ENCODE peak calls at places on chromosomes 11 and 22, in seven cellular contexts. One of them, this sample, is unnamed.
A peak's percentile ranks its signal among the peaks of the same experiment; 100 is the strongest.

GRCh38 chr11:30992513-30992849 is 377.1 kb downstream of the DCDC1 start:
- DNase-seq in HEK293T: no peak
- DNase-seq in T-helper 17 cell: no peak
- DNase-seq in dermis blood vessel endothelial cell: no peak
- DNase-seq in HFFc6: no peak
- DNase-seq in NCI-H774: no peak
- DNase-seq in right lobe of liver: no peak
- DNase-seq in this sample: no peak

GRCh38 chr22:24359452-24360120 is 67.8 kb upstream of the ADORA2A start:
- DNase-seq in HFFc6: no peak
- DNase-seq in HEK293T: no peak
- DNase-seq in dermis blood vessel endothelial cell: peak; percentile 76
- DNase-seq in right lobe of liver: no peak
- DNase-seq in T-helper 17 cell: no peak
- DNase-seq in NCI-H774: no peak
- DNase-seq in this sample: no peak

GRCh38 chr11:120513436-120514315 is 2.1 kb downstream of the GRIK4 start:
- DNase-seq in HFFc6: no peak
- DNase-seq in HEK293T: no peak
- DNase-seq in NCI-H774: no peak
- DNase-seq in dermis blood vessel endothelial cell: no peak
- DNase-seq in T-helper 17 cell: no peak
- DNase-seq in right lobe of liver: no peak
- DNase-seq in this sample: peak; percentile 29

GRCh38 chr11:62451243-62451626 is 32.4 kb downstream of the SCGB1A1 start:
- DNase-seq in right lobe of liver: no peak
- DNase-seq in dermis blood vessel endothelial cell: no peak
- DNase-seq in T-helper 17 cell: no peak
- DNase-seq in HEK293T: no peak
- DNase-seq in NCI-H774: no peak
- DNase-seq in HFFc6: no peak
- DNase-seq in this sample: no peak

GRCh38 chr11:3732671-3733070 is 61.5 kb upstream of the CHRNA10 start:
- DNase-seq in dermis blood vessel endothelial cell: no peak
- DNase-seq in HEK293T: no peak
- DNase-seq in HFFc6: no peak
- DNase-seq in right lobe of liver: no peak
- DNase-seq in T-helper 17 cell: no peak
- DNase-seq in NCI-H774: no peak
- DNase-seq in this sample: peak; percentile 84

GRCh38 chr11:18384157-18384641 is 10.2 kb upstream of the LDHA start:
- DNase-seq in right lobe of liver: peak; percentile 66
- DNase-seq in HEK293T: peak; percentile 25
- DNase-seq in NCI-H774: no peak
- DNase-seq in T-helper 17 cell: no peak
- DNase-seq in HFFc6: peak; percentile 85
- DNase-seq in dermis blood vessel endothelial cell: peak; percentile 69
- DNase-seq in this sample: peak; percentile 42

GRCh38 chr11:561148-562003 is 606 bp downstream of the RASSF7 start:
- DNase-seq in HFFc6: peak; percentile 37
- DNase-seq in NCI-H774: no peak
- DNase-seq in right lobe of liver: peak; percentile 84
- DNase-seq in HEK293T: no peak
- DNase-seq in dermis blood vessel endothelial cell: peak; percentile 18
- DNase-seq in T-helper 17 cell: no peak
- DNase-seq in this sample: no peak

GRCh38 chr11:82863209-82863608 is 37.0 kb downstream of the PRCP start:
- DNase-seq in right lobe of liver: no peak
- DNase-seq in HEK293T: no peak
- DNase-seq in HFFc6: no peak
- DNase-seq in NCI-H774: no peak
- DNase-seq in T-helper 17 cell: no peak
- DNase-seq in dermis blood vessel endothelial cell: no peak
- DNase-seq in this sample: no peak

GRCh38 chr22:32407332-32407731 is 4.7 kb downstream of the RTCB start:
- DNase-seq in HFFc6: no peak
- DNase-seq in NCI-H774: no peak
- DNase-seq in right lobe of liver: no peak
- DNase-seq in T-helper 17 cell: no peak
- DNase-seq in HEK293T: no peak
- DNase-seq in dermis blood vessel endothelial cell: no peak
- DNase-seq in this sample: peak; percentile 59

GRCh38 chr11:59053387-59053786 is 32.7 kb upstream of the GLYATL1B start:
- DNase-seq in right lobe of liver: peak; percentile 68
- DNase-seq in HEK293T: peak; percentile 7
- DNase-seq in dermis blood vessel endothelial cell: peak; percentile 79
- DNase-seq in T-helper 17 cell: peak; percentile 68
- DNase-seq in HFFc6: peak; percentile 43
- DNase-seq in NCI-H774: no peak
- DNase-seq in this sample: peak; percentile 64

GRCh38 chr11:13415201-13415600 is 47.8 kb downstream of the BTBD10 start:
- DNase-seq in T-helper 17 cell: no peak
- DNase-seq in NCI-H774: no peak
- DNase-seq in dermis blood vessel endothelial cell: no peak
- DNase-seq in right lobe of liver: no peak
- DNase-seq in HEK293T: no peak
- DNase-seq in HFFc6: peak; percentile 4
- DNase-seq in this sample: no peak

GRCh38 chr11:104076455-104076854 is 40.0 kb downstream of the DDI1 start:
- DNase-seq in T-helper 17 cell: no peak
- DNase-seq in right lobe of liver: no peak
- DNase-seq in dermis blood vessel endothelial cell: no peak
- DNase-seq in HFFc6: no peak
- DNase-seq in HEK293T: no peak
- DNase-seq in NCI-H774: no peak
- DNase-seq in this sample: no peak

GRCh38 chr11:77748266-77748665 is 72.3 kb downstream of the RSF1 start:
- DNase-seq in NCI-H774: no peak
- DNase-seq in dermis blood vessel endothelial cell: peak; percentile 37
- DNase-seq in T-helper 17 cell: no peak
- DNase-seq in HEK293T: no peak
- DNase-seq in right lobe of liver: no peak
- DNase-seq in HFFc6: no peak
- DNase-seq in this sample: no peak

GRCh38 chr11:12042215-12042676 is 33.8 kb upstream of the DKK3 start:
- DNase-seq in HFFc6: peak; percentile 98
- DNase-seq in right lobe of liver: no peak
- DNase-seq in T-helper 17 cell: no peak
- DNase-seq in HEK293T: no peak
- DNase-seq in dermis blood vessel endothelial cell: peak; percentile 70
- DNase-seq in NCI-H774: no peak
- DNase-seq in this sample: no peak

GRCh38 chr11:95780544-95780943 is 9.0 kb downstream of the FAM76B start:
- DNase-seq in dermis blood vessel endothelial cell: no peak
- DNase-seq in HFFc6: no peak
- DNase-seq in NCI-H774: no peak
- DNase-seq in right lobe of liver: no peak
- DNase-seq in HEK293T: no peak
- DNase-seq in T-helper 17 cell: no peak
- DNase-seq in this sample: no peak

GRCh38 chr22:49936973-49937757 is 18.7 kb downstream of the CRELD2 start:
- DNase-seq in T-helper 17 cell: no peak
- DNase-seq in HFFc6: no peak
- DNase-seq in right lobe of liver: peak; percentile 43
- DNase-seq in dermis blood vessel endothelial cell: peak; percentile 52
- DNase-seq in NCI-H774: no peak
- DNase-seq in HEK293T: no peak
- DNase-seq in this sample: peak; percentile 90

GRCh38 chr22:37557321-37558001 is 2.8 kb upstream of the CDC42EP1 start:
- DNase-seq in NCI-H774: no peak
- DNase-seq in T-helper 17 cell: no peak
- DNase-seq in right lobe of liver: no peak
- DNase-seq in HEK293T: no peak
- DNase-seq in HFFc6: no peak
- DNase-seq in dermis blood vessel endothelial cell: peak; percentile 77
- DNase-seq in this sample: no peak

GRCh38 chr11:118673361-118674093 is 5.9 kb downstream of the TREH start:
- DNase-seq in right lobe of liver: no peak
- DNase-seq in T-helper 17 cell: no peak
- DNase-seq in HEK293T: no peak
- DNase-seq in NCI-H774: no peak
- DNase-seq in HFFc6: no peak
- DNase-seq in dermis blood vessel endothelial cell: no peak
- DNase-seq in this sample: peak; percentile 82

GRCh38 chr11:62077136-62077535 is 46.7 kb upstream of the INCENP start:
- DNase-seq in HEK293T: no peak
- DNase-seq in T-helper 17 cell: no peak
- DNase-seq in NCI-H774: no peak
- DNase-seq in dermis blood vessel endothelial cell: no peak
- DNase-seq in HFFc6: peak; percentile 28
- DNase-seq in right lobe of liver: no peak
- DNase-seq in this sample: no peak

GRCh38 chr11:61541568-61541967 is 33.0 kb downstream of the LRRC10B start:
- DNase-seq in right lobe of liver: no peak
- DNase-seq in HEK293T: no peak
- DNase-seq in HFFc6: peak; percentile 23
- DNase-seq in dermis blood vessel endothelial cell: no peak
- DNase-seq in NCI-H774: no peak
- DNase-seq in T-helper 17 cell: no peak
- DNase-seq in this sample: no peak

GRCh38 chr11:77656362-77656761 is 18.8 kb upstream of the CLNS1A start:
- DNase-seq in right lobe of liver: no peak
- DNase-seq in HEK293T: no peak
- DNase-seq in T-helper 17 cell: no peak
- DNase-seq in NCI-H774: no peak
- DNase-seq in dermis blood vessel endothelial cell: no peak
- DNase-seq in HFFc6: no peak
- DNase-seq in this sample: no peak

GRCh38 chr22:41565403-41566054 is 4.7 kb downstream of the CSDC2 start:
- DNase-seq in T-helper 17 cell: no peak
- DNase-seq in HEK293T: no peak
- DNase-seq in NCI-H774: no peak
- DNase-seq in HFFc6: peak; percentile 84
- DNase-seq in dermis blood vessel endothelial cell: peak; percentile 74
- DNase-seq in right lobe of liver: no peak
- DNase-seq in this sample: no peak

GRCh38 chr22:49786976-49787843 is 40.5 kb downstream of the BRD1 start:
- DNase-seq in dermis blood vessel endothelial cell: no peak
- DNase-seq in NCI-H774: no peak
- DNase-seq in right lobe of liver: no peak
- DNase-seq in HEK293T: no peak
- DNase-seq in HFFc6: no peak
- DNase-seq in T-helper 17 cell: no peak
- DNase-seq in this sample: no peak

GRCh38 chr11:120184946-120185677 is 25.7 kb upstream of the OAF start:
- DNase-seq in HFFc6: peak; percentile 34
- DNase-seq in right lobe of liver: peak; percentile 87
- DNase-seq in NCI-H774: no peak
- DNase-seq in T-helper 17 cell: no peak
- DNase-seq in HEK293T: no peak
- DNase-seq in dermis blood vessel endothelial cell: no peak
- DNase-seq in this sample: no peak

GRCh38 chr22:23225724-23226496 is 45.6 kb downstream of the BCR start:
- DNase-seq in HEK293T: no peak
- DNase-seq in dermis blood vessel endothelial cell: peak; percentile 75
- DNase-seq in right lobe of liver: no peak
- DNase-seq in T-helper 17 cell: no peak
- DNase-seq in NCI-H774: no peak
- DNase-seq in HFFc6: peak; percentile 40
- DNase-seq in this sample: no peak

GRCh38 chr11:71930556-71931244 is 1.9 kb downstream of the RNF121 start:
- DNase-seq in NCI-H774: no peak
- DNase-seq in HEK293T: no peak
- DNase-seq in dermis blood vessel endothelial cell: no peak
- DNase-seq in right lobe of liver: no peak
- DNase-seq in T-helper 17 cell: no peak
- DNase-seq in HFFc6: no peak
- DNase-seq in this sample: no peak

GRCh38 chr11:61480936-61481335 is 27.6 kb upstream of the LRRC10B start:
- DNase-seq in NCI-H774: peak; percentile 6
- DNase-seq in right lobe of liver: no peak
- DNase-seq in HFFc6: no peak
- DNase-seq in HEK293T: peak; percentile 32
- DNase-seq in T-helper 17 cell: no peak
- DNase-seq in dermis blood vessel endothelial cell: peak; percentile 39
- DNase-seq in this sample: no peak

GRCh38 chr11:133947298-133947905 is 9.4 kb downstream of the IGSF9B start:
- DNase-seq in dermis blood vessel endothelial cell: peak; percentile 51
- DNase-seq in HFFc6: peak; percentile 22
- DNase-seq in right lobe of liver: no peak
- DNase-seq in HEK293T: peak; percentile 47
- DNase-seq in T-helper 17 cell: peak; percentile 54
- DNase-seq in NCI-H774: no peak
- DNase-seq in this sample: no peak

GRCh38 chr11:29452131-29452530 is 564.7 kb downstream of the KCNA4 start:
- DNase-seq in right lobe of liver: no peak
- DNase-seq in NCI-H774: no peak
- DNase-seq in HFFc6: peak; percentile 12
- DNase-seq in T-helper 17 cell: no peak
- DNase-seq in dermis blood vessel endothelial cell: peak; percentile 89
- DNase-seq in HEK293T: no peak
- DNase-seq in this sample: no peak

GRCh38 chr11:48210052-48210451 is 6.6 kb upstream of the OR4B1 start:
- DNase-seq in HFFc6: peak; percentile 33
- DNase-seq in NCI-H774: no peak
- DNase-seq in dermis blood vessel endothelial cell: peak; percentile 6
- DNase-seq in HEK293T: peak; percentile 11
- DNase-seq in T-helper 17 cell: no peak
- DNase-seq in right lobe of liver: peak; percentile 18
- DNase-seq in this sample: no peak

GRCh38 chr22:38417252-38418060 is 37.5 kb downstream of the KCNJ4 start:
- DNase-seq in right lobe of liver: peak; percentile 8
- DNase-seq in T-helper 17 cell: no peak
- DNase-seq in HEK293T: no peak
- DNase-seq in dermis blood vessel endothelial cell: no peak
- DNase-seq in HFFc6: no peak
- DNase-seq in NCI-H774: no peak
- DNase-seq in this sample: no peak

GRCh38 chr11:78432058-78432515 is 14.5 kb upstream of the GAB2 start:
- DNase-seq in NCI-H774: no peak
- DNase-seq in HEK293T: no peak
- DNase-seq in T-helper 17 cell: no peak
- DNase-seq in HFFc6: no peak
- DNase-seq in right lobe of liver: no peak
- DNase-seq in dermis blood vessel endothelial cell: peak; percentile 51
- DNase-seq in this sample: no peak

GRCh38 chr11:44574620-44575287 is 9.3 kb downstream of the CD82 start:
- DNase-seq in NCI-H774: no peak
- DNase-seq in T-helper 17 cell: no peak
- DNase-seq in HEK293T: no peak
- DNase-seq in HFFc6: peak; percentile 87
- DNase-seq in dermis blood vessel endothelial cell: peak; percentile 30
- DNase-seq in right lobe of liver: no peak
- DNase-seq in this sample: no peak

GRCh38 chr11:76805206-76805913 is 22.2 kb downstream of the TSKU start:
- DNase-seq in T-helper 17 cell: no peak
- DNase-seq in HFFc6: no peak
- DNase-seq in right lobe of liver: no peak
- DNase-seq in NCI-H774: no peak
- DNase-seq in dermis blood vessel endothelial cell: peak; percentile 41
- DNase-seq in HEK293T: no peak
- DNase-seq in this sample: no peak

GRCh38 chr11:46380340-46381045 is 976 bp upstream of the MDK start:
- DNase-seq in right lobe of liver: peak; percentile 85
- DNase-seq in HFFc6: no peak
- DNase-seq in T-helper 17 cell: peak; percentile 36
- DNase-seq in NCI-H774: peak; percentile 48
- DNase-seq in dermis blood vessel endothelial cell: peak; percentile 67
- DNase-seq in HEK293T: peak; percentile 56
- DNase-seq in this sample: no peak

GRCh38 chr11:120431633-120432032 is 79.9 kb upstream of the GRIK4 start:
- DNase-seq in HEK293T: peak; percentile 32
- DNase-seq in dermis blood vessel endothelial cell: peak; percentile 40
- DNase-seq in T-helper 17 cell: no peak
- DNase-seq in NCI-H774: no peak
- DNase-seq in right lobe of liver: no peak
- DNase-seq in HFFc6: peak; percentile 75
- DNase-seq in this sample: no peak

GRCh38 chr11:61693897-61694840 is 14.0 kb downstream of the DAGLA start:
- DNase-seq in dermis blood vessel endothelial cell: peak; percentile 32
- DNase-seq in HFFc6: no peak
- DNase-seq in NCI-H774: no peak
- DNase-seq in right lobe of liver: no peak
- DNase-seq in HEK293T: no peak
- DNase-seq in T-helper 17 cell: no peak
- DNase-seq in this sample: no peak

GRCh38 chr11:68324695-68325094 is 12.3 kb downstream of the LRP5 start:
- DNase-seq in NCI-H774: no peak
- DNase-seq in T-helper 17 cell: no peak
- DNase-seq in HEK293T: no peak
- DNase-seq in right lobe of liver: no peak
- DNase-seq in dermis blood vessel endothelial cell: no peak
- DNase-seq in HFFc6: no peak
- DNase-seq in this sample: no peak

This sample was measured in pons.